ENCODE peak calls at places on chromosomes 6 and 20, in eight cellular contexts. O is left ventricle myocardium inferior, J is heart right ventricle, P is brain microvascular endothelial cell, R is tibial artery, L is body of pancreas, E is left lung, V is tibial nerve. C is an unnamed sample.
A peak's percentile ranks its signal among the peaks of the same experiment; 100 is the strongest.

GRCh38 chr20:61346996-61347906 is 95.2 kb downstream of the CDH4 start:
- DNase-seq in O (no peak), J (no peak), P (no peak), R (no peak), L (no peak), E (no peak), V (no peak), C (no peak)

GRCh38 chr6:74587386-74587785 is 618.5 kb downstream of the COL12A1 start:
- DNase-seq in O (no peak), J (no peak), P (no peak), R (no peak), L (no peak), E (peak; percentile 23), V (no peak), C (no peak)

GRCh38 chr6:152952866-152953509 is 29.9 kb downstream of the FBXO5 start:
- DNase-seq in O (no peak), J (no peak), P (peak; percentile 24), R (no peak), L (no peak), E (no peak), V (no peak), C (no peak)

GRCh38 chr20:23161968-23162696 is 76.0 kb upstream of the CD93 start:
- DNase-seq in O (peak; percentile 85), J (peak; percentile 72), P (peak; percentile 76), R (peak; percentile 89), L (peak; percentile 73), E (peak; percentile 89), V (peak; percentile 90), C (peak; percentile 63)

GRCh38 chr20:38156280-38156679 is 8.8 kb downstream of the TGM2 start:
- DNase-seq in O (no peak), J (no peak), P (no peak), R (no peak), L (no peak), E (no peak), V (no peak), C (no peak)

GRCh38 chr6:89369009-89369408 is 16.5 kb upstream of the UBE2J1 start:
- DNase-seq in O (peak; percentile 59), J (peak; percentile 47), P (peak; percentile 47), R (peak; percentile 84), L (peak; percentile 81), E (no peak), V (peak; percentile 26), C (no peak)

GRCh38 chr6:126628125-126628524 is 288.2 kb downstream of the CENPW start:
- DNase-seq in O (no peak), J (no peak), P (no peak), R (no peak), L (no peak), E (no peak), V (no peak), C (no peak)

GRCh38 chr6:2639167-2639566 is 111.6 kb downstream of the MYLK4 start:
- DNase-seq in O (no peak), J (no peak), P (no peak), R (no peak), L (no peak), E (no peak), V (no peak), C (no peak)

GRCh38 chr20:37498066-37498702 is 22.9 kb upstream of the NNAT start:
- DNase-seq in O (no peak), J (no peak), P (no peak), R (no peak), L (no peak), E (no peak), V (no peak), C (no peak)

GRCh38 chr6:84417261-84417660 is 189.8 kb upstream of the CEP162 start:
- DNase-seq in O (no peak), J (no peak), P (peak; percentile 8), R (no peak), L (no peak), E (no peak), V (no peak), C (no peak)

GRCh38 chr6:168219167-168219566 is 100.4 kb downstream of the DACT2 start:
- DNase-seq in O (peak; percentile 64), J (peak; percentile 39), P (peak; percentile 9), R (no peak), L (no peak), E (no peak), V (no peak), C (no peak)

GRCh38 chr6:98308564-98308963 is 525.8 kb upstream of the POU3F2 start:
- DNase-seq in O (no peak), J (no peak), P (no peak), R (no peak), L (no peak), E (no peak), V (no peak), C (no peak)

GRCh38 chr6:4565301-4566250 is 210.6 kb upstream of the CDYL start:
- DNase-seq in O (no peak), J (no peak), P (no peak), R (no peak), L (no peak), E (no peak), V (no peak), C (no peak)

GRCh38 chr6:111789593-111789992 is 83.7 kb downstream of the FYN start:
- DNase-seq in O (peak; percentile 54), J (no peak), P (no peak), R (no peak), L (no peak), E (no peak), V (peak; percentile 45), C (no peak)

GRCh38 chr6:136788069-136788902 is 4.0 kb downstream of the MAP3K5 start:
- DNase-seq in O (no peak), J (no peak), P (peak; percentile 58), R (no peak), L (no peak), E (no peak), V (no peak), C (no peak)

GRCh38 chr6:22785036-22785435 is 215.7 kb downstream of the HDGFL1 start:
- DNase-seq in O (no peak), J (no peak), P (no peak), R (no peak), L (no peak), E (no peak), V (no peak), C (peak; percentile 49)

GRCh38 chr20:44187054-44187762 is at the start of gene JPH2:
- DNase-seq in O (peak; percentile 76), J (peak; percentile 71), P (peak; percentile 24), R (peak; percentile 94), L (peak; percentile 47), E (no peak), V (no peak), C (peak; percentile 58)

GRCh38 chr20:46751856-46752255 is 42.4 kb downstream of the SLC2A10 start:
- DNase-seq in O (no peak), J (no peak), P (no peak), R (no peak), L (no peak), E (no peak), V (no peak), C (no peak)

GRCh38 chr6:43689421-43689820 is 1.8 kb upstream of the MRPS18A start:
- DNase-seq in O (no peak), J (no peak), P (no peak), R (no peak), L (no peak), E (no peak), V (no peak), C (no peak)

DNA sequence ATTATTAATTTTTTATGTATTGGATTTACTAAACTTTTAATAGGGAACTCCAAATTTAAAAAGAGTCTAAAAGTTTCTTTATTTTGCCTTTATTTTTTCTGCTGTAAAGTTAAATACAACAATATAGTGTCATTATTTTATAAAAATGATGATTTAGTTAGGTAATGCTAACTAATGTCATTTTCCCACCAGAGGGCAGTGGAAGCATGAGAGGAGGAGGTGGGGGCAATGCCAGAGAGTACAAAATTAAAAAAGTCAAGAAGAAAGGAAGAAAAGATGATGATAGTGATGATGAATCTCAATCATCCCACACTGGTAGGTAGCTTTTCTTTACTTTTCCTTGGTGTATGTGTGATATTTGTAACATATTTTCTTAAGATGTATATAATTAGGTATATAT is 20.2 kb upstream of the FHL5 start:
- DNase-seq in O (no peak), J (no peak), P (no peak), R (no peak), L (no peak), E (no peak), V (no peak), C (no peak)
- TF ChIP-seq CTCF in O (peak; percentile 42), J (peak; percentile 55), P (peak; percentile 61), R (peak; percentile 58), L (no peak), E (no peak), V (no peak), C (no peak)

GRCh38 chr20:3195607-3196230 is 8.8 kb downstream of the DDRGK1 start:
- DNase-seq in O (no peak), J (no peak), P (no peak), R (no peak), L (no peak), E (peak; percentile 20), V (no peak), C (no peak)

GRCh38 chr20:3190681-3191111 is 13.8 kb downstream of the DDRGK1 start:
- DNase-seq in O (no peak), J (no peak), P (no peak), R (no peak), L (no peak), E (peak; percentile 77), V (no peak), C (no peak)

GRCh38 chr20:3192226-3193015 is 12.1 kb downstream of the DDRGK1 start:
- DNase-seq in O (no peak), J (no peak), P (no peak), R (no peak), L (no peak), E (peak; percentile 64), V (no peak), C (no peak)

GRCh38 chr20:3193806-3194616 is 10.5 kb downstream of the DDRGK1 start:
- DNase-seq in O (no peak), J (no peak), P (no peak), R (no peak), L (no peak), E (peak; percentile 34), V (no peak), C (no peak)

GRCh38 chr20:3194617-3195280 is 9.7 kb downstream of the DDRGK1 start:
- DNase-seq in O (no peak), J (no peak), P (no peak), R (no peak), L (no peak), E (peak; percentile 26), V (no peak), C (no peak)
- H3K36me3 ChIP-seq in O (peaks cover 95% of the 10 kb centered on the region), J (peaks cover 52% of the 10 kb centered on the region), P (peaks cover 57% of the 10 kb centered on the region), R (peaks cover 98% of the 10 kb centered on the region), L (peaks cover 23% of the 10 kb centered on the region), E (peaks cover 98% of the 10 kb centered on the region), V (peaks cover 4% of the 10 kb centered on the region), C (peaks cover 4% of the 10 kb centered on the region)

DNA sequence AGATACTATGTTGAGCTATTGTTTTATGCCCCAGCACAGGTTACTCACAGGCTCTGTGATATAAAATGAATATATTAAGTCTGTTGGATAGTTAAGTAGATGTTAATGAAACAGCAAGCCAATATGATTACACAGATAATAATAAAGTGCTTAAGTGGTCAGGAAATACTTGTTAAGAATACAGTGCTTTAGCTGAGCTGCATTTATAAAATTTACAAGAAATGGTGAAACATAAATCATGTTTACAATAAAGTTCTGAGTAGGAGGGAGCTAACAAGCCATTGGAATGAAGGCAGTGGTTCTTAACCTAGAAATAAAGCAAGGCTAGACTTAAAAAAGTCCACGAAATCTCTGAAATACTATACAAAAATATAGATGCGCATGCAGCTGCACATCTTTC is 87.4 kb downstream of the COL9A1 start:
- DNase-seq in O (no peak), J (no peak), P (no peak), R (no peak), L (no peak), E (no peak), V (no peak), C (no peak)
- TF ChIP-seq CTCF in O (no peak), J (no peak), P (no peak), R (no peak), L (no peak), E (no peak), V (no peak), C (no peak)

GRCh38 chr6:33440649-33441309 is 13.6 kb upstream of the ZBTB9 start:
- DNase-seq in O (no peak), J (no peak), P (no peak), R (peak; percentile 61), L (no peak), E (no peak), V (no peak), C (no peak)
- H3K36me3 ChIP-seq in O (peaks cover 45% of the 10 kb centered on the region), J (peaks cover 15% of the 10 kb centered on the region), P (peaks cover 41% of the 10 kb centered on the region), R (peaks cover 86% of the 10 kb centered on the region), L (no peaks in the 10 kb centered on the region), E (peaks cover 77% of the 10 kb centered on the region), V (peaks cover 4% of the 10 kb centered on the region), C (peaks cover 2% of the 10 kb centered on the region)

C was measured in kidney epithelial cell.